ENCODE peak calls at places on chromosomes 2 and 18, in nine cellular contexts. One of them, this sample, is unnamed.

GRCh38 chr2:215684448-215685217 is 248.8 kb upstream of the FN1 start:
- DNase-seq in BJ: peak; percentile 70
- DNase-seq in mammary epithelial cell: peak; percentile 81
- DNase-seq in CD8-positive, alpha-beta T cell: no peak
- DNase-seq in foreskin fibroblast: peak; percentile 90
- DNase-seq in epithelial cell of esophagus: peak; percentile 39
- DNase-seq in choroid plexus epithelial cell: peak; percentile 41
- DNase-seq in BE2C: no peak
- DNase-seq in right cardiac atrium: no peak
- DNase-seq in this sample: peak; percentile 48

GRCh38 chr2:76188334-76188733 is 477.6 kb upstream of the GCFC2 start:
- DNase-seq in epithelial cell of esophagus: no peak
- DNase-seq in foreskin fibroblast: no peak
- DNase-seq in BJ: no peak
- DNase-seq in right cardiac atrium: no peak
- DNase-seq in BE2C: no peak
- DNase-seq in choroid plexus epithelial cell: no peak
- DNase-seq in CD8-positive, alpha-beta T cell: no peak
- DNase-seq in mammary epithelial cell: no peak
- DNase-seq in this sample: no peak

GRCh38 chr18:5103286-5103685 is 93.8 kb downstream of the AKAIN1 start:
- DNase-seq in BJ: no peak
- DNase-seq in BE2C: no peak
- DNase-seq in epithelial cell of esophagus: no peak
- DNase-seq in right cardiac atrium: no peak
- DNase-seq in foreskin fibroblast: no peak
- DNase-seq in choroid plexus epithelial cell: no peak
- DNase-seq in mammary epithelial cell: no peak
- DNase-seq in CD8-positive, alpha-beta T cell: no peak
- DNase-seq in this sample: no peak

GRCh38 chr2:32360416-32360815 is 3.6 kb downstream of the BIRC6 start:
- DNase-seq in epithelial cell of esophagus: peak; percentile 8
- DNase-seq in right cardiac atrium: no peak
- DNase-seq in CD8-positive, alpha-beta T cell: no peak
- DNase-seq in BJ: no peak
- DNase-seq in mammary epithelial cell: no peak
- DNase-seq in BE2C: no peak
- DNase-seq in choroid plexus epithelial cell: peak; percentile 26
- DNase-seq in foreskin fibroblast: peak; percentile 60
- DNase-seq in this sample: no peak

GRCh38 chr2:127293386-127293757 is 572 bp downstream of the ERCC3 start:
- DNase-seq in epithelial cell of esophagus: peak; percentile 32
- DNase-seq in foreskin fibroblast: peak; percentile 26
- DNase-seq in BE2C: no peak
- DNase-seq in right cardiac atrium: no peak
- DNase-seq in mammary epithelial cell: peak; percentile 13
- DNase-seq in BJ: no peak
- DNase-seq in CD8-positive, alpha-beta T cell: no peak
- DNase-seq in choroid plexus epithelial cell: peak; percentile 17
- DNase-seq in this sample: no peak

GRCh38 chr18:3873698-3874495 is 423.9 kb downstream of the TGIF1 start:
- DNase-seq in foreskin fibroblast: peak; percentile 2
- DNase-seq in right cardiac atrium: no peak
- DNase-seq in mammary epithelial cell: no peak
- DNase-seq in CD8-positive, alpha-beta T cell: no peak
- DNase-seq in BJ: no peak
- DNase-seq in BE2C: no peak
- DNase-seq in choroid plexus epithelial cell: no peak
- DNase-seq in epithelial cell of esophagus: no peak
- DNase-seq in this sample: no peak

GRCh38 chr2:1972428-1972827 is 228.1 kb upstream of the PXDN start:
- DNase-seq in BE2C: peak; percentile 83
- DNase-seq in choroid plexus epithelial cell: peak; percentile 94
- DNase-seq in foreskin fibroblast: no peak
- DNase-seq in CD8-positive, alpha-beta T cell: no peak
- DNase-seq in BJ: peak; percentile 55
- DNase-seq in right cardiac atrium: peak; percentile 53
- DNase-seq in epithelial cell of esophagus: peak; percentile 63
- DNase-seq in mammary epithelial cell: no peak
- DNase-seq in this sample: peak; percentile 76

GRCh38 chr2:232890896-232891601 is 21.0 kb downstream of the SNORC start:
- DNase-seq in epithelial cell of esophagus: peak; percentile 68
- DNase-seq in CD8-positive, alpha-beta T cell: no peak
- DNase-seq in BJ: no peak
- DNase-seq in mammary epithelial cell: peak; percentile 82
- DNase-seq in choroid plexus epithelial cell: peak; percentile 32
- DNase-seq in BE2C: peak; percentile 48
- DNase-seq in foreskin fibroblast: peak; percentile 64
- DNase-seq in right cardiac atrium: no peak
- DNase-seq in this sample: no peak

GRCh38 chr18:74819433-74820059 is 221.9 kb downstream of the ZNF407 start:
- DNase-seq in choroid plexus epithelial cell: peak; percentile 32
- DNase-seq in BJ: no peak
- DNase-seq in right cardiac atrium: no peak
- DNase-seq in epithelial cell of esophagus: peak; percentile 33
- DNase-seq in foreskin fibroblast: no peak
- DNase-seq in BE2C: peak; percentile 32
- DNase-seq in CD8-positive, alpha-beta T cell: no peak
- DNase-seq in mammary epithelial cell: no peak
- DNase-seq in this sample: no peak

GRCh38 chr2:227389231-227389630 is 1.5 kb upstream of the SCYGR1 start:
- DNase-seq in choroid plexus epithelial cell: no peak
- DNase-seq in BJ: no peak
- DNase-seq in right cardiac atrium: no peak
- DNase-seq in foreskin fibroblast: no peak
- DNase-seq in CD8-positive, alpha-beta T cell: no peak
- DNase-seq in BE2C: no peak
- DNase-seq in mammary epithelial cell: no peak
- DNase-seq in epithelial cell of esophagus: no peak
- DNase-seq in this sample: no peak

GRCh38 chr18:27062802-27063201 is 122.3 kb downstream of the CHST9 start:
- DNase-seq in choroid plexus epithelial cell: no peak
- DNase-seq in CD8-positive, alpha-beta T cell: no peak
- DNase-seq in epithelial cell of esophagus: peak; percentile 96
- DNase-seq in BE2C: no peak
- DNase-seq in foreskin fibroblast: no peak
- DNase-seq in BJ: no peak
- DNase-seq in right cardiac atrium: no peak
- DNase-seq in mammary epithelial cell: peak; percentile 96
- DNase-seq in this sample: no peak

GRCh38 chr2:217371681-217372297 is 511.9 kb upstream of the TNP1 start:
- DNase-seq in mammary epithelial cell: no peak
- DNase-seq in BJ: no peak
- DNase-seq in epithelial cell of esophagus: no peak
- DNase-seq in BE2C: no peak
- DNase-seq in CD8-positive, alpha-beta T cell: no peak
- DNase-seq in choroid plexus epithelial cell: no peak
- DNase-seq in right cardiac atrium: no peak
- DNase-seq in foreskin fibroblast: no peak
- DNase-seq in this sample: no peak

GRCh38 chr18:29849145-29849544 is 1193.4 kb downstream of the DSC3 start:
- DNase-seq in CD8-positive, alpha-beta T cell: no peak
- DNase-seq in BJ: no peak
- DNase-seq in BE2C: no peak
- DNase-seq in foreskin fibroblast: no peak
- DNase-seq in right cardiac atrium: no peak
- DNase-seq in choroid plexus epithelial cell: no peak
- DNase-seq in mammary epithelial cell: peak; percentile 60
- DNase-seq in epithelial cell of esophagus: peak; percentile 40
- DNase-seq in this sample: no peak

GRCh38 chr18:61554117-61554776 is 221.0 kb downstream of the CDH20 start:
- DNase-seq in BJ: no peak
- DNase-seq in foreskin fibroblast: no peak
- DNase-seq in choroid plexus epithelial cell: no peak
- DNase-seq in right cardiac atrium: no peak
- DNase-seq in mammary epithelial cell: no peak
- DNase-seq in epithelial cell of esophagus: no peak
- DNase-seq in CD8-positive, alpha-beta T cell: peak; percentile 36
- DNase-seq in BE2C: no peak
- DNase-seq in this sample: no peak

GRCh38 chr2:103484906-103485305 is 723.1 kb downstream of the TMEM182 start:
- DNase-seq in mammary epithelial cell: no peak
- DNase-seq in choroid plexus epithelial cell: no peak
- DNase-seq in CD8-positive, alpha-beta T cell: no peak
- DNase-seq in BJ: no peak
- DNase-seq in epithelial cell of esophagus: no peak
- DNase-seq in right cardiac atrium: no peak
- DNase-seq in BE2C: no peak
- DNase-seq in foreskin fibroblast: no peak
- DNase-seq in this sample: no peak

GRCh38 chr2:68125821-68126220 is 31.9 kb upstream of the PNO1 start:
- DNase-seq in choroid plexus epithelial cell: no peak
- DNase-seq in mammary epithelial cell: no peak
- DNase-seq in epithelial cell of esophagus: no peak
- DNase-seq in BE2C: no peak
- DNase-seq in foreskin fibroblast: peak; percentile 32
- DNase-seq in right cardiac atrium: no peak
- DNase-seq in BJ: no peak
- DNase-seq in CD8-positive, alpha-beta T cell: no peak
- DNase-seq in this sample: no peak

GRCh38 chr2:36650031-36650430 is 46.5 kb upstream of the VIT start:
- DNase-seq in choroid plexus epithelial cell: peak; percentile 76
- DNase-seq in BJ: no peak
- DNase-seq in epithelial cell of esophagus: peak; percentile 87
- DNase-seq in mammary epithelial cell: peak; percentile 76
- DNase-seq in right cardiac atrium: no peak
- DNase-seq in BE2C: no peak
- DNase-seq in CD8-positive, alpha-beta T cell: no peak
- DNase-seq in foreskin fibroblast: peak; percentile 86
- DNase-seq in this sample: peak; percentile 48

GRCh38 chr18:22210331-22210754 is 41.0 kb downstream of the GATA6 start:
- DNase-seq in BE2C: no peak
- DNase-seq in CD8-positive, alpha-beta T cell: no peak
- DNase-seq in BJ: no peak
- DNase-seq in right cardiac atrium: no peak
- DNase-seq in choroid plexus epithelial cell: peak; percentile 68
- DNase-seq in foreskin fibroblast: peak; percentile 11
- DNase-seq in epithelial cell of esophagus: peak; percentile 39
- DNase-seq in mammary epithelial cell: peak; percentile 38
- DNase-seq in this sample: no peak

GRCh38 chr2:20454036-20454981 is 7.4 kb downstream of the RHOB start:
- DNase-seq in BJ: no peak
- DNase-seq in mammary epithelial cell: no peak
- DNase-seq in CD8-positive, alpha-beta T cell: no peak
- DNase-seq in foreskin fibroblast: no peak
- DNase-seq in BE2C: no peak
- DNase-seq in choroid plexus epithelial cell: no peak
- DNase-seq in epithelial cell of esophagus: no peak
- DNase-seq in right cardiac atrium: no peak
- DNase-seq in this sample: no peak

GRCh38 chr18:58761241-58761969 is 90.1 kb downstream of the MALT1 start:
- DNase-seq in epithelial cell of esophagus: no peak
- DNase-seq in choroid plexus epithelial cell: peak; percentile 46
- DNase-seq in foreskin fibroblast: no peak
- DNase-seq in BE2C: no peak
- DNase-seq in CD8-positive, alpha-beta T cell: no peak
- DNase-seq in mammary epithelial cell: no peak
- DNase-seq in right cardiac atrium: no peak
- DNase-seq in BJ: no peak
- DNase-seq in this sample: no peak

GRCh38 chr2:33620-34019 is 12.7 kb downstream of the FAM110C start:
- DNase-seq in BJ: no peak
- DNase-seq in BE2C: no peak
- DNase-seq in right cardiac atrium: no peak
- DNase-seq in mammary epithelial cell: peak; percentile 92
- DNase-seq in foreskin fibroblast: no peak
- DNase-seq in epithelial cell of esophagus: peak; percentile 97
- DNase-seq in choroid plexus epithelial cell: no peak
- DNase-seq in CD8-positive, alpha-beta T cell: peak; percentile 55
- DNase-seq in this sample: no peak

GRCh38 chr2:230924470-230925341 is at the start of gene GPR55:
- DNase-seq in BJ: no peak
- DNase-seq in BE2C: no peak
- DNase-seq in epithelial cell of esophagus: no peak
- DNase-seq in CD8-positive, alpha-beta T cell: peak; percentile 49
- DNase-seq in foreskin fibroblast: no peak
- DNase-seq in mammary epithelial cell: no peak
- DNase-seq in right cardiac atrium: peak; percentile 17
- DNase-seq in choroid plexus epithelial cell: no peak
- DNase-seq in this sample: no peak
- H3K4me3 ChIP-seq in BJ: no peak within 1 kb of the TSS
- H3K4me3 ChIP-seq in BE2C: no peak within 1 kb of the TSS
- H3K4me3 ChIP-seq in epithelial cell of esophagus: no peak within 1 kb of the TSS
- H3K4me3 ChIP-seq in CD8-positive, alpha-beta T cell: peak within 1 kb of the TSS; percentile 72
- H3K4me3 ChIP-seq in foreskin fibroblast: no peak within 1 kb of the TSS
- H3K4me3 ChIP-seq in mammary epithelial cell: no peak within 1 kb of the TSS
- H3K4me3 ChIP-seq in right cardiac atrium: no peak within 1 kb of the TSS
- H3K4me3 ChIP-seq in choroid plexus epithelial cell: no peak within 1 kb of the TSS
- H3K4me3 ChIP-seq in this sample: no peak within 1 kb of the TSS

GRCh38 chr2:235421618-235422017 is 72.2 kb upstream of the AGAP1 start:
- DNase-seq in foreskin fibroblast: no peak
- DNase-seq in epithelial cell of esophagus: no peak
- DNase-seq in right cardiac atrium: no peak
- DNase-seq in BE2C: no peak
- DNase-seq in mammary epithelial cell: no peak
- DNase-seq in CD8-positive, alpha-beta T cell: no peak
- DNase-seq in BJ: no peak
- DNase-seq in choroid plexus epithelial cell: no peak
- DNase-seq in this sample: no peak
- H3K4me3 ChIP-seq in foreskin fibroblast: no peak overlapping the region
- H3K4me3 ChIP-seq in epithelial cell of esophagus: no peak overlapping the region
- H3K4me3 ChIP-seq in right cardiac atrium: no peak overlapping the region
- H3K4me3 ChIP-seq in BE2C: no peak overlapping the region
- H3K4me3 ChIP-seq in mammary epithelial cell: no peak overlapping the region
- H3K4me3 ChIP-seq in CD8-positive, alpha-beta T cell: no peak overlapping the region
- H3K4me3 ChIP-seq in BJ: no peak overlapping the region
- H3K4me3 ChIP-seq in choroid plexus epithelial cell: no peak overlapping the region
- H3K4me3 ChIP-seq in this sample: no peak overlapping the region

DNA sequence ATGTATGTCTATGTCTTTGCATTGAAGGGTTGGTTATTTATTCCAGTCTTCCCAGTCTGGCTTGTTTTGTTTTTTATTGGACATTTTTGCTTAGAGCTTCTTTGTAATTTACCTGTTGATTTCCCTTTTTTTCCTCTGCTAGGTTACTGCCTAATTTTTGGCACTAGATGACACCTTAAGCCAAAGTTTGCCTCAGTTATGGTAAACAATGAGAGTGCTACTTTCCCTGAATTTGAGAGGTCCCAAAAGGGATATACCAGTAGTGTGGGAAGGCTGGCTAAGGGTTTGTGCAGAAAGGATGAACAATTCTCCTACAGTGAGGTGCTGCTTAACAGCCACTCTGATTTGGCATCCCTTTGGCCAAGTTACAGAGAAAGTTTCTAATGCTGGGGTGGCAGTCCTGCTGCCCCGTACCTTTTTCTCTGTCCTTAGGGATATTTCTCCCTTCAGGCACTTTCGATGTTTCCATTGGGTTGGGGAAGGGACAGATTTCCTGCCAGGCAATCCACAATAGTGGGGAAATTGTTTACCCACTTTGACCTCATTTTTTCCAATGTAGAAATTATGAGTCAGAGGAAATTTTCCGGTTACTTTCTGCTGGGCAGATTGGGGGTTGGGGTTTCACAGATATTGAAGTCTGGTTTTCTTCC is 354.9 kb downstream of the PTPRM start:
- DNase-seq in epithelial cell of esophagus: peak; percentile 80
- DNase-seq in mammary epithelial cell: peak; percentile 90
- DNase-seq in BE2C: no peak
- DNase-seq in BJ: no peak
- DNase-seq in right cardiac atrium: no peak
- DNase-seq in CD8-positive, alpha-beta T cell: no peak
- DNase-seq in foreskin fibroblast: peak; percentile 75
- DNase-seq in choroid plexus epithelial cell: peak; percentile 75
- DNase-seq in this sample: no peak
- H3K4me3 ChIP-seq in epithelial cell of esophagus: no peak overlapping the region
- H3K4me3 ChIP-seq in mammary epithelial cell: no peak overlapping the region
- H3K4me3 ChIP-seq in BE2C: no peak overlapping the region
- H3K4me3 ChIP-seq in BJ: no peak overlapping the region
- H3K4me3 ChIP-seq in right cardiac atrium: no peak overlapping the region
- H3K4me3 ChIP-seq in CD8-positive, alpha-beta T cell: no peak overlapping the region
- H3K4me3 ChIP-seq in foreskin fibroblast: no peak overlapping the region
- H3K4me3 ChIP-seq in choroid plexus epithelial cell: no peak overlapping the region
- H3K4me3 ChIP-seq in this sample: no peak overlapping the region

GRCh38 chr2:173077506-173078177 is 2.0 kb downstream of the MAP3K20 start:
- DNase-seq in mammary epithelial cell: peak; percentile 57
- DNase-seq in right cardiac atrium: no peak
- DNase-seq in CD8-positive, alpha-beta T cell: no peak
- DNase-seq in BJ: no peak
- DNase-seq in foreskin fibroblast: peak; percentile 64
- DNase-seq in BE2C: no peak
- DNase-seq in choroid plexus epithelial cell: peak; percentile 68
- DNase-seq in epithelial cell of esophagus: peak; percentile 42
- DNase-seq in this sample: no peak
- H3K4me3 ChIP-seq in mammary epithelial cell: peak overlapping the region; percentile 66
- H3K4me3 ChIP-seq in right cardiac atrium: peak overlapping the region; percentile 70
- H3K4me3 ChIP-seq in CD8-positive, alpha-beta T cell: no peak overlapping the region
- H3K4me3 ChIP-seq in BJ: peak overlapping the region; percentile 77
- H3K4me3 ChIP-seq in foreskin fibroblast: peak overlapping the region; percentile 81
- H3K4me3 ChIP-seq in BE2C: peak overlapping the region; percentile 76
- H3K4me3 ChIP-seq in choroid plexus epithelial cell: peak overlapping the region; percentile 76
- H3K4me3 ChIP-seq in epithelial cell of esophagus: no peak overlapping the region
- H3K4me3 ChIP-seq in this sample: peak overlapping the region; percentile 72

This sample was measured in skeletal muscle cell.